ENCODE peak calls at places on chromosomes 2 and 18, in seven cellular contexts. W is body of pancreas; F is left ventricle myocardium inferior; B is psoas muscle; U is lower leg skin; Z is activated CD8-positive, alpha-beta T cell treated with anti-CD3 and anti-CD28 coated beads for 36 hours; V is WERI-Rb-1. C is an unnamed sample.

GRCh38 chr2:237128026-237128703 is 42.5 kb downstream of the COPS8 start:
- DNase-seq in W (peak; percentile 61), F (peak; percentile 86), B (peak; percentile 95), U (peak; percentile 98), Z (peak; percentile 88), V (no peak), C (peak; percentile 93)

GRCh38 chr18:79195716-79196683 is 126.8 kb downstream of the ATP9B start:
- DNase-seq in W (peak; percentile 14), F (no peak), B (no peak), U (no peak), Z (no peak), V (no peak), C (no peak)

GRCh38 chr2:96267159-96267971 is 1.3 kb downstream of the CIAO1 start:
- DNase-seq in W (peak; percentile 35), F (no peak), B (peak; percentile 12), U (peak; percentile 87), Z (peak; percentile 79), V (peak; percentile 69), C (no peak)

GRCh38 chr2:27622921-27623384 is 5.9 kb downstream of the CCDC121 start:
- DNase-seq in W (no peak), F (no peak), B (no peak), U (no peak), Z (no peak), V (no peak), C (no peak)

GRCh38 chr2:63818276-63818675 is 23.4 kb upstream of the UGP2 start:
- DNase-seq in W (no peak), F (no peak), B (no peak), U (no peak), Z (no peak), V (no peak), C (no peak)

GRCh38 chr18:3391704-3392466 is 58.1 kb upstream of the TGIF1 start:
- DNase-seq in W (no peak), F (no peak), B (no peak), U (no peak), Z (no peak), V (no peak), C (no peak)

GRCh38 chr2:226763320-226763719 is 36.3 kb downstream of the IRS1 start:
- DNase-seq in W (no peak), F (no peak), B (no peak), U (no peak), Z (no peak), V (no peak), C (no peak)

GRCh38 chr18:10514082-10514481 is 11.7 kb upstream of the NAPG start:
- DNase-seq in W (no peak), F (no peak), B (peak; percentile 61), U (peak; percentile 80), Z (no peak), V (no peak), C (no peak)

GRCh38 chr2:10982931-10983701 is 71.4 kb downstream of the KCNF1 start:
- DNase-seq in W (no peak), F (peak; percentile 75), B (no peak), U (peak; percentile 80), Z (no peak), V (peak; percentile 92), C (no peak)

GRCh38 chr2:47026738-47027531 is 111.3 kb upstream of the MCFD2 start:
- DNase-seq in W (no peak), F (no peak), B (no peak), U (no peak), Z (no peak), V (peak; percentile 50), C (no peak)

GRCh38 chr2:9205481-9205880 is 1.1 kb upstream of the ASAP2 start:
- DNase-seq in W (no peak), F (no peak), B (no peak), U (no peak), Z (no peak), V (no peak), C (no peak)

GRCh38 chr2:168632733-168633132 is 169.7 kb upstream of the NOSTRIN start:
- DNase-seq in W (no peak), F (no peak), B (no peak), U (no peak), Z (no peak), V (no peak), C (no peak)

GRCh38 chr2:190600293-190601103 is 48.4 kb upstream of the NAB1 start:
- DNase-seq in W (no peak), F (no peak), B (no peak), U (no peak), Z (no peak), V (no peak), C (no peak)

GRCh38 chr18:65359479-65359878 is 391.3 kb upstream of the CDH7 start:
- DNase-seq in W (no peak), F (no peak), B (no peak), U (no peak), Z (no peak), V (no peak), C (no peak)

DNA sequence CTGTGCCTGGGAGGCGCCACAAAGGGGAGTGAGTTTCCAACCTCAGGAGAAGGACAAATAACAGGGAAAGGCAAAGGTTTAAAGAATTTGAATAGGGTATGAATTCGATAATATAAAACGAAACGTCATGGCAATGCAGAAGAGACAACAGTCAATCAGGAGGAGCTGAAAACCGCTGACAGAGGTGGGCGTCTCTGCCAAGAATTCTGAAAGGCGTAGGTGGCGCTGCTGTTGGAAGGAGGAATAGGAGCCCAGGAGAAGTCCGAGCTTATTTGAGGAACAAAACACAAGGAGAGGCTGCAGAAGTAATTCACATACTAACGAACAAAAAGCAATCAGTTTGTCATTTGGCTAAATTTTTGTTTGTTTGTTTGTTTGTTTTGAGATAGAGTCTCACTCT is 485.8 kb upstream of the POU3F3 start:
- DNase-seq in W (no peak), F (no peak), B (no peak), U (no peak), Z (no peak), V (no peak), C (no peak)
- TF ChIP-seq CTCF in W (no peak), F (no peak), B (no peak), U (no peak), Z (no peak), V (no peak), C (no peak)

DNA sequence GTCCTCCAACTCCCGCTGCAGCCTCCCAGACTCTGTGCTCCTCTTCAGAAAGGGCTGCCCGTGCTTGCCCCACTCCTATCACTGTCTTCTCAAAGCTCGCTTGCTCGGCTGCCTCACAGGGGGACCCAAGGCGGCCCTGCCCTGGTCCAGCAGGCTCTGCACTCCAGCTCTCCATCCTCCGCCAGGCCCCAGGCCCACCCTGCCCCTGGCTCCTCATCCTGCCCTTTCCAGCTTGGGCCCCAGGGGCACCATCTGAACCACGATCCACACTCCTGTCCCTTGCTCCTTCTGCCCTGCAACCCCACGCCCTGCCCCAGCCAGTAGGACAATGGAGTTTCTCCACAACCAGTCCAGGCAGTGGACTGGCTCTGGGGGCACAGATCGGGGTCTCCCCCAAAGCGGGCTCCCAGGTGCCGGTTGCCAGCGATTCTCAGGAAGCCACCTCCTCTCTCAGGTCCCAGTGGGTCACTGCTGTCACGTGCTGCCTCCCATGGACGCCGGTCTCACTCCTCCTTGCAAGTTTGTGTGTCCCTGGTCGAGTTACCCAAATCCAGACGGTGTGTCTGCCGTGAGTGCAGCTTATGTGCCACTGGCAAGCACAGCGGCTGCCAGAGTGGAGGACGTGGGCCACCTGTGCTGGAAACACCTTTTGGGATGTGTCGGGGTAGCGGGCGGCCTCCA is 238.5 kb downstream of the HDAC4 start:
- DNase-seq in W (no peak), F (peak; percentile 9), B (peak; percentile 46), U (peak; percentile 64), Z (no peak), V (no peak), C (no peak)
- TF ChIP-seq CTCF in W (no peak), F (no peak), B (no peak), U (no peak), Z (no peak), V (no peak), C (no peak)

GRCh38 chr2:29202819-29203495 is 87.7 kb downstream of the CLIP4 start:
- DNase-seq in W (no peak), F (no peak), B (no peak), U (no peak), Z (no peak), V (no peak), C (no peak)

GRCh38 chr2:29201979-29202378 is 86.8 kb downstream of the CLIP4 start:
- DNase-seq in W (no peak), F (no peak), B (no peak), U (no peak), Z (no peak), V (no peak), C (no peak)

GRCh38 chr2:29209551-29209950 is 94.3 kb downstream of the CLIP4 start:
- DNase-seq in W (no peak), F (no peak), B (no peak), U (peak; percentile 71), Z (no peak), V (no peak), C (no peak)

GRCh38 chr2:29207352-29207751 is 92.1 kb downstream of the CLIP4 start:
- DNase-seq in W (no peak), F (no peak), B (no peak), U (no peak), Z (no peak), V (no peak), C (no peak)

GRCh38 chr2:29206941-29207340 is 91.7 kb downstream of the CLIP4 start:
- DNase-seq in W (no peak), F (no peak), B (no peak), U (no peak), Z (no peak), V (no peak), C (no peak)
- TF ChIP-seq CTCF in W (no peak), F (no peak), B (no peak), U (no peak), Z (no peak), V (peak; percentile 34), C (no peak)

GRCh38 chr2:232888099-232888836 is 18.2 kb downstream of the SNORC start:
- DNase-seq in W (no peak), F (no peak), B (no peak), U (peak; percentile 32), Z (no peak), V (no peak), C (no peak)

GRCh38 chr2:232888839-232889529 is 18.9 kb downstream of the SNORC start:
- DNase-seq in W (no peak), F (no peak), B (peak; percentile 36), U (peak; percentile 82), Z (no peak), V (no peak), C (no peak)

GRCh38 chr2:232886632-232887031 is 16.6 kb downstream of the SNORC start:
- DNase-seq in W (no peak), F (no peak), B (no peak), U (peak; percentile 74), Z (no peak), V (no peak), C (no peak)

GRCh38 chr2:232886176-232886575 is 16.1 kb downstream of the SNORC start:
- DNase-seq in W (no peak), F (peak; percentile 4), B (no peak), U (peak; percentile 74), Z (no peak), V (no peak), C (no peak)

GRCh38 chr2:232887171-232887850 is 17.2 kb downstream of the SNORC start:
- DNase-seq in W (no peak), F (no peak), B (no peak), U (peak; percentile 58), Z (no peak), V (peak; percentile 32), C (no peak)
- TF ChIP-seq CTCF in W (no peak), F (no peak), B (no peak), U (no peak), Z (no peak), V (peak; percentile 66), C (no peak)